ENCODE peak calls at places on chromosome 22, in ten cellular contexts. H is CD8-positive, alpha-beta memory T cell; L is glutamatergic neuron; C is tibial artery; J is neural crest cell; U is stimulated activated CD4-positive, alpha-beta T cell treated with anti-CD3 and anti-CD28 coated beads, Interleukin-2, amount 100 ng/mL, for 24 hours; M is PC-9; W is GM04504; R is activated naive CD8-positive, alpha-beta T cell treated with anti-CD3 and anti-CD28 coated beads for 36 hours; Z is activated gamma-delta T cell. T is an unnamed sample.

GRCh38 chr22:33971561-33971961 is 51.3 kb upstream of the LARGE1 start:
- DNase-seq in H (no peak), L (peak; percentile 28), C (no peak), J (no peak), U (no peak), M (no peak), W (no peak), R (no peak), Z (no peak), T (no peak)

GRCh38 chr22:23054531-23055257 is 15.6 kb upstream of the GNAZ start:
- DNase-seq in H (no peak), L (no peak), C (peak; percentile 1), J (no peak), U (no peak), M (no peak), W (no peak), R (no peak), Z (no peak), T (no peak)

GRCh38 chr22:24134090-24134846 is 47.0 kb upstream of the SUSD2 start:
- DNase-seq in H (peak; percentile 55), L (peak; percentile 62), C (no peak), J (peak; percentile 65), U (peak; percentile 56), M (no peak), W (no peak), R (peak; percentile 78), Z (peak; percentile 19), T (no peak)

GRCh38 chr22:32100711-32101110 is 57.6 kb downstream of the SLC5A1 start:
- DNase-seq in H (no peak), L (no peak), C (no peak), J (no peak), U (no peak), M (no peak), W (no peak), R (no peak), Z (no peak), T (no peak)

GRCh38 chr22:24803064-24803542 is 2.9 kb upstream of the SGSM1 start:
- DNase-seq in H (peak; percentile 53), L (peak; percentile 83), C (peak; percentile 56), J (peak; percentile 76), U (peak; percentile 72), M (peak; percentile 35), W (no peak), R (peak; percentile 32), Z (no peak), T (peak; percentile 57)

GRCh38 chr22:24427500-24428164 is at the start of gene ADORA2A:
- DNase-seq in H (peak; percentile 76), L (peak; percentile 18), C (no peak), J (no peak), U (peak; percentile 82), M (no peak), W (no peak), R (peak; percentile 87), Z (peak; percentile 55), T (peak; percentile 85)

GRCh38 chr22:34414467-34415440 is 494.5 kb upstream of the LARGE1 start:
- DNase-seq in H (no peak), L (peak; percentile 62), C (no peak), J (peak; percentile 72), U (no peak), M (peak; percentile 67), W (no peak), R (peak; percentile 33), Z (no peak), T (peak; percentile 36)

GRCh38 chr22:23984430-23984829 is 4.5 kb downstream of the GSTT2 start:
- DNase-seq in H (no peak), L (no peak), C (no peak), J (no peak), U (peak; percentile 84), M (peak; percentile 54), W (no peak), R (no peak), Z (no peak), T (peak; percentile 28)

GRCh38 chr22:40241200-40241763 is 63.6 kb downstream of the TNRC6B start:
- DNase-seq in H (no peak), L (no peak), C (no peak), J (no peak), U (no peak), M (no peak), W (no peak), R (peak; percentile 29), Z (no peak), T (no peak)

GRCh38 chr22:25053153-25053805 is 100.8 kb downstream of the KIAA1671 start:
- DNase-seq in H (no peak), L (no peak), C (no peak), J (no peak), U (no peak), M (no peak), W (no peak), R (no peak), Z (no peak), T (no peak)

GRCh38 chr22:49429066-49429465 is 398.6 kb downstream of the BRD1 start:
- DNase-seq in H (no peak), L (no peak), C (no peak), J (no peak), U (no peak), M (no peak), W (no peak), R (no peak), Z (no peak), T (no peak)

GRCh38 chr22:25193548-25193947 is 6.1 kb upstream of the CRYBB3 start:
- DNase-seq in H (no peak), L (no peak), C (no peak), J (peak; percentile 7), U (no peak), M (no peak), W (no peak), R (no peak), Z (no peak), T (no peak)

GRCh38 chr22:19732403-19733113 is 9.2 kb downstream of the GP1BB start:
- DNase-seq in H (no peak), L (no peak), C (no peak), J (no peak), U (no peak), M (no peak), W (no peak), R (no peak), Z (no peak), T (no peak)

GRCh38 chr22:50067244-50067643 is 9.1 kb upstream of the TTLL8 start:
- DNase-seq in H (no peak), L (no peak), C (no peak), J (no peak), U (no peak), M (no peak), W (no peak), R (no peak), Z (no peak), T (no peak)

GRCh38 chr22:50684986-50685385 is 12.4 kb downstream of the SHANK3 start:
- DNase-seq in H (no peak), L (peak; percentile 12), C (no peak), J (no peak), U (no peak), M (no peak), W (no peak), R (no peak), Z (no peak), T (no peak)

GRCh38 chr22:24106385-24107381 is 74.6 kb upstream of the SUSD2 start:
- DNase-seq in H (peak; percentile 21), L (no peak), C (no peak), J (no peak), U (peak; percentile 23), M (no peak), W (no peak), R (peak; percentile 18), Z (no peak), T (peak; percentile 31)

GRCh38 chr22:47691152-47691895 is 928.9 kb downstream of the TBC1D22A start:
- DNase-seq in H (no peak), L (no peak), C (no peak), J (no peak), U (no peak), M (no peak), W (no peak), R (no peak), Z (no peak), T (no peak)

GRCh38 chr22:38316340-38317236 is 645 bp downstream of the CSNK1E start:
- DNase-seq in H (peak; percentile 40), L (peak; percentile 59), C (peak; percentile 74), J (peak; percentile 57), U (peak; percentile 57), M (peak; percentile 66), W (no peak), R (peak; percentile 51), Z (peak; percentile 54), T (peak; percentile 72)

GRCh38 chr22:46175631-46176030 is 25.3 kb downstream of the PPARA start:
- DNase-seq in H (no peak), L (no peak), C (no peak), J (no peak), U (no peak), M (no peak), W (peak; percentile 76), R (no peak), Z (no peak), T (no peak)

GRCh38 chr22:49954354-49954753 is 6.2 kb upstream of the PIM3 start:
- DNase-seq in H (no peak), L (no peak), C (no peak), J (no peak), U (no peak), M (no peak), W (no peak), R (no peak), Z (no peak), T (no peak)

GRCh38 chr22:20106205-20106848 is 9.6 kb upstream of the RANBP1 start:
- DNase-seq in H (no peak), L (peak; percentile 32), C (no peak), J (no peak), U (no peak), M (no peak), W (no peak), R (no peak), Z (no peak), T (no peak)

GRCh38 chr22:29136715-29137700 is 64.2 kb downstream of the KREMEN1 start:
- DNase-seq in H (no peak), L (peak; percentile 34), C (no peak), J (no peak), U (no peak), M (no peak), W (no peak), R (no peak), Z (no peak), T (no peak)

GRCh38 chr22:38957808-38958207 is 399 bp downstream of the APOBEC3A start:
- DNase-seq in H (no peak), L (no peak), C (no peak), J (no peak), U (no peak), M (no peak), W (no peak), R (no peak), Z (no peak), T (no peak)

GRCh38 chr22:17235149-17235655 is 16.0 kb upstream of the ADA2 start:
- DNase-seq in H (no peak), L (no peak), C (no peak), J (no peak), U (no peak), M (no peak), W (no peak), R (no peak), Z (no peak), T (no peak)

GRCh38 chr22:22753526-22754267 is 109.3 kb downstream of the GGTLC2 start:
- DNase-seq in H (peak; percentile 75), L (peak; percentile 83), C (peak; percentile 39), J (peak; percentile 59), U (peak; percentile 83), M (peak; percentile 17), W (no peak), R (peak; percentile 80), Z (no peak), T (peak; percentile 74)

GRCh38 chr22:45537734-45538181 is 35.1 kb downstream of the FBLN1 start:
- DNase-seq in H (no peak), L (no peak), C (peak; percentile 78), J (no peak), U (no peak), M (no peak), W (peak; percentile 71), R (no peak), Z (no peak), T (no peak)

GRCh38 chr22:38753894-38754246 is 1.9 kb downstream of the SUN2 start:
- DNase-seq in H (no peak), L (no peak), C (no peak), J (no peak), U (no peak), M (no peak), W (no peak), R (no peak), Z (no peak), T (no peak)

GRCh38 chr22:37267128-37267587 is 15.2 kb upstream of the CYTH4 start:
- DNase-seq in H (peak; percentile 59), L (peak; percentile 82), C (no peak), J (peak; percentile 76), U (peak; percentile 79), M (peak; percentile 71), W (no peak), R (peak; percentile 76), Z (peak; percentile 39), T (no peak)

T was measured in GM19239.